ENCODE peak calls at places on chromosomes 16 and 17, in six cellular contexts. P, T, V, S, O and A are unnamed samples.

GRCh38 chr17:17971431-17972125 is 622 bp downstream of the TOM1L2 start:
- DNase-seq in S (peak), T (no peak), O (no peak), V (no peak), P (peak), A (no peak)

GRCh38 chr16:4785758-4786433 is 2.2 kb downstream of the SEPTIN12 start:
- DNase-seq in O (no peak), V (no peak), S (no peak), T (no peak), P (no peak), A (no peak)

GRCh38 chr16:81367821-81368220 is 53.1 kb downstream of the GAN start:
- DNase-seq in O (no peak), V (no peak), S (peak), T (no peak), P (no peak), A (peak)

GRCh38 chr17:49016775-49017463 is 19.7 kb downstream of the IGF2BP1 start:
- DNase-seq in O (no peak), S (peak), T (no peak), P (peak), V (no peak), A (peak)

GRCh38 chr16:48321307-48322036 is 63.7 kb downstream of the SIAH1 start:
- DNase-seq in S (peak), P (no peak), V (no peak), O (no peak), T (no peak), A (no peak)

GRCh38 chr16:49641250-49641649 is 214.7 kb downstream of the ZNF423 start:
- DNase-seq in T (no peak), S (no peak), V (no peak), P (no peak), O (no peak), A (no peak)

GRCh38 chr16:72317378-72317777 is 145.4 kb upstream of the PMFBP1 start:
- DNase-seq in O (no peak), P (no peak), T (no peak), S (no peak), V (no peak), A (no peak)

GRCh38 chr16:48734220-48734619 is 124.2 kb upstream of the N4BP1 start:
- DNase-seq in S (no peak), V (no peak), T (no peak), P (no peak), O (no peak), A (no peak)